ENCODE peak calls at places on chromosomes 2 and 18, in nine cellular contexts. N, C, F, K, G, Q, L, V and M are unnamed samples.

GRCh38 chr2:222884114-222884764 is 23.4 kb downstream of the ACSL3 start:
- DNase-seq in L (no peak), Q (no peak), F (no peak), K (no peak), G (no peak), V (no peak), N (no peak), C (no peak), M (no peak)

GRCh38 chr2:105795575-105795934 is 50.8 kb downstream of the NCK2 start:
- DNase-seq in G (no peak), C (no peak), V (no peak), F (no peak), K (no peak), L (no peak), Q (no peak), N (no peak), M (no peak)

GRCh38 chr2:188238386-188238785 is 53.3 kb upstream of the GULP1 start:
- DNase-seq in F (no peak), N (no peak), V (no peak), L (peak), G (no peak), Q (no peak), K (no peak), C (no peak), M (no peak)

GRCh38 chr2:85324639-85325465 is 2.9 kb downstream of the TGOLN2 start:
- DNase-seq in K (peak), C (peak), V (no peak), Q (peak), F (no peak), N (no peak), L (peak), G (no peak), M (no peak)

GRCh38 chr2:4420032-4420431 is 716.7 kb downstream of the DCDC2C start:
- DNase-seq in K (no peak), L (no peak), F (peak), V (no peak), G (no peak), N (no peak), C (no peak), Q (no peak), M (no peak)

GRCh38 chr2:111050701-111051376 is 69.9 kb upstream of the BCL2L11 start:
- DNase-seq in C (no peak), F (no peak), V (no peak), G (no peak), Q (no peak), N (no peak), K (no peak), L (no peak), M (no peak)

GRCh38 chr2:12389354-12390045 is 327.2 kb upstream of the TRIB2 start:
- DNase-seq in C (no peak), V (no peak), L (peak), G (no peak), N (no peak), F (no peak), K (no peak), Q (peak), M (peak)

GRCh38 chr18:5296706-5297320 is 1.3 kb upstream of the ZBTB14 start:
- DNase-seq in Q (peak), K (peak), V (peak), G (peak), L (peak), N (peak), F (peak), C (peak), M (peak)

GRCh38 chr2:45115181-45115580 is 105.9 kb upstream of the SIX2 start:
- DNase-seq in L (no peak), N (no peak), V (no peak), Q (no peak), F (no peak), K (no peak), C (no peak), G (no peak), M (no peak)

GRCh38 chr2:65710356-65710755 is 278.0 kb upstream of the SPRED2 start:
- DNase-seq in L (no peak), V (no peak), G (no peak), K (peak), F (no peak), N (no peak), C (no peak), Q (no peak), M (no peak)

GRCh38 chr2:206556357-206556949 is 85.8 kb upstream of the FAM237A start:
- DNase-seq in K (no peak), L (peak), N (peak), Q (peak), C (no peak), G (peak), F (peak), V (no peak), M (peak)

GRCh38 chr2:242034996-242035814 is 165.7 kb downstream of the RTP5 start:
- DNase-seq in L (no peak), F (no peak), Q (no peak), G (no peak), N (no peak), K (no peak), C (no peak), V (peak), M (no peak)

GRCh38 chr18:11762429-11762828 is 73.4 kb downstream of the GNAL start:
- DNase-seq in Q (no peak), N (no peak), C (no peak), V (no peak), L (no peak), G (no peak), F (no peak), K (no peak), M (no peak)

GRCh38 chr18:8516391-8517250 is 92.6 kb upstream of the RAB12 start:
- DNase-seq in N (no peak), C (no peak), F (no peak), L (no peak), K (no peak), G (no peak), Q (peak), V (no peak), M (no peak)

GRCh38 chr2:111923271-111923670 is 24.9 kb downstream of the MERTK start:
- DNase-seq in K (no peak), C (no peak), L (peak), N (no peak), V (no peak), Q (no peak), F (no peak), G (no peak), M (no peak)

GRCh38 chr2:4353668-4354067 is 650.3 kb downstream of the DCDC2C start:
- DNase-seq in L (no peak), Q (no peak), G (no peak), F (no peak), V (no peak), K (no peak), N (no peak), C (no peak), M (no peak)

GRCh38 chr2:54546925-54547324 is 90.8 kb downstream of the SPTBN1 start:
- DNase-seq in G (no peak), V (no peak), N (no peak), F (no peak), Q (no peak), C (no peak), K (no peak), L (peak), M (no peak)

GRCh38 chr2:172947461-172947860 is 128.2 kb upstream of the MAP3K20 start:
- DNase-seq in N (no peak), L (peak), C (no peak), Q (no peak), G (no peak), K (no peak), F (no peak), V (no peak), M (peak)